ENCODE peak calls at places on chromosome 4, in four cellular contexts. One of them, this sample, is unnamed.

GRCh38 chr4:42008011-42008786 is 17.9 kb downstream of the SLC30A9 start:
- DNase-seq in suprapubic skin: no peak
- DNase-seq in nucleus accumbens: no peak
- DNase-seq in NCI-H146: no peak
- DNase-seq in this sample: no peak

GRCh38 chr4:79044260-79044659 is 105.0 kb upstream of the PAQR3 start:
- DNase-seq in nucleus accumbens: no peak
- DNase-seq in NCI-H146: no peak
- DNase-seq in suprapubic skin: no peak
- DNase-seq in this sample: no peak

GRCh38 chr4:15720846-15721245 is 18.0 kb downstream of the BST1 start:
- DNase-seq in nucleus accumbens: no peak
- DNase-seq in NCI-H146: no peak
- DNase-seq in suprapubic skin: no peak
- DNase-seq in this sample: no peak

GRCh38 chr4:73166212-73166611 is 92.4 kb downstream of the ANKRD17 start:
- DNase-seq in suprapubic skin: no peak
- DNase-seq in NCI-H146: no peak
- DNase-seq in nucleus accumbens: no peak
- DNase-seq in this sample: no peak

GRCh38 chr4:112517911-112518310 is 1.9 kb upstream of the NEUROG2 start:
- DNase-seq in nucleus accumbens: no peak
- DNase-seq in NCI-H146: no peak
- DNase-seq in suprapubic skin: no peak
- DNase-seq in this sample: no peak

GRCh38 chr4:23884261-23884660 is 5.6 kb downstream of the PPARGC1A start:
- DNase-seq in nucleus accumbens: no peak
- DNase-seq in NCI-H146: no peak
- DNase-seq in suprapubic skin: no peak
- DNase-seq in this sample: no peak

GRCh38 chr4:51843309-51844156 is 580 bp downstream of the DCUN1D4 start:
- DNase-seq in suprapubic skin: peak; percentile 91
- DNase-seq in NCI-H146: peak; percentile 83
- DNase-seq in nucleus accumbens: peak; percentile 58
- DNase-seq in this sample: peak; percentile 46

GRCh38 chr4:152166567-152166966 is 369.3 kb downstream of the FBXW7 start:
- DNase-seq in nucleus accumbens: no peak
- DNase-seq in NCI-H146: no peak
- DNase-seq in suprapubic skin: no peak
- DNase-seq in this sample: no peak

GRCh38 chr4:162707962-162708361 is 458.7 kb downstream of the NAF1 start:
- DNase-seq in nucleus accumbens: no peak
- DNase-seq in suprapubic skin: no peak
- DNase-seq in NCI-H146: no peak
- DNase-seq in this sample: no peak

GRCh38 chr4:1079711-1080265 is 33.6 kb downstream of the RNF212 start:
- DNase-seq in suprapubic skin: no peak
- DNase-seq in NCI-H146: no peak
- DNase-seq in nucleus accumbens: no peak
- DNase-seq in this sample: no peak

GRCh38 chr4:113675731-113676707 is 85.5 kb downstream of the CAMK2D start:
- DNase-seq in NCI-H146: no peak
- DNase-seq in suprapubic skin: no peak
- DNase-seq in nucleus accumbens: no peak
- DNase-seq in this sample: peak; percentile 25

GRCh38 chr4:3421470-3421869 is 20.3 kb upstream of the HGFAC start:
- DNase-seq in NCI-H146: no peak
- DNase-seq in nucleus accumbens: no peak
- DNase-seq in suprapubic skin: no peak
- DNase-seq in this sample: no peak

GRCh38 chr4:31185014-31185585 is 464.9 kb downstream of the PCDH7 start:
- DNase-seq in nucleus accumbens: no peak
- DNase-seq in suprapubic skin: no peak
- DNase-seq in NCI-H146: no peak
- DNase-seq in this sample: no peak

GRCh38 chr4:74334636-74335035 is 26.4 kb downstream of the EPGN start:
- DNase-seq in nucleus accumbens: no peak
- DNase-seq in suprapubic skin: no peak
- DNase-seq in NCI-H146: no peak
- DNase-seq in this sample: no peak

GRCh38 chr4:180827193-180827592 is 1416.0 kb upstream of the TENM3 start:
- DNase-seq in nucleus accumbens: no peak
- DNase-seq in suprapubic skin: no peak
- DNase-seq in NCI-H146: peak; percentile 31
- DNase-seq in this sample: no peak

GRCh38 chr4:40525811-40526598 is 103.7 kb downstream of the RBM47 start:
- DNase-seq in nucleus accumbens: no peak
- DNase-seq in suprapubic skin: no peak
- DNase-seq in NCI-H146: no peak
- DNase-seq in this sample: no peak

GRCh38 chr4:85028910-85029309 is 62.4 kb upstream of the WDFY3 start:
- DNase-seq in NCI-H146: no peak
- DNase-seq in suprapubic skin: no peak
- DNase-seq in nucleus accumbens: no peak
- DNase-seq in this sample: peak; percentile 51

This sample was measured in NCI-H1092 treated with DMSO at 0.1 percent for 48 hours.